ENCODE peak calls at places on chromosomes 6 and 20, in six cellular contexts. J is HCT116, U is endothelial cell of umbilical vein, X is prostate gland, M is body of pancreas, C is sigmoid colon. T is an unnamed sample.

GRCh38 chr6:130033999-130034814 is 15.8 kb downstream of the L3MBTL3 start:
- DNase-seq in M (no peak), X (no peak), C (no peak), J (peak; percentile 79), U (peak; percentile 58), T (peak; percentile 53)

GRCh38 chr6:12516070-12516469 is 200.5 kb upstream of the PHACTR1 start:
- DNase-seq in M (no peak), J (no peak), U (no peak), C (no peak), X (no peak), T (no peak)

GRCh38 chr6:142695016-142695415 is 250.0 kb downstream of the HIVEP2 start:
- DNase-seq in M (no peak), C (no peak), U (no peak), X (no peak), J (no peak), T (peak; percentile 83)

GRCh38 chr6:42726026-42726425 is 3.6 kb upstream of the PRPH2 start:
- DNase-seq in M (no peak), C (no peak), U (no peak), X (no peak), J (no peak), T (no peak)

GRCh38 chr6:99836471-99836870 is 157.6 kb downstream of the MCHR2 start:
- DNase-seq in X (no peak), J (no peak), M (no peak), U (no peak), C (no peak), T (no peak)

GRCh38 chr6:36025932-36026327 is 1.5 kb upstream of the SLC26A8 start:
- DNase-seq in U (no peak), J (no peak), M (no peak), C (no peak), X (no peak), T (no peak)

GRCh38 chr20:60389441-60389840 is 431.2 kb downstream of the CDH26 start:
- DNase-seq in M (no peak), X (no peak), C (no peak), U (no peak), J (no peak), T (no peak)

GRCh38 chr6:32074996-32075532 is 34.1 kb downstream of the TNXB start:
- DNase-seq in J (no peak), M (no peak), C (no peak), U (no peak), X (no peak), T (no peak)

GRCh38 chr6:36187446-36187845 is 9.1 kb upstream of the BRPF3 start:
- DNase-seq in U (peak; percentile 10), X (no peak), J (no peak), M (no peak), C (no peak), T (no peak)

GRCh38 chr6:138678168-138678567 is 95.4 kb upstream of the CCDC28A start:
- DNase-seq in J (no peak), C (no peak), U (no peak), X (no peak), M (no peak), T (no peak)

GRCh38 chr20:24996449-24997195 is 4.1 kb upstream of the APMAP start:
- DNase-seq in M (peak; percentile 2), U (no peak), C (peak; percentile 44), X (no peak), J (no peak), T (no peak)

GRCh38 chr6:5481024-5481423 is 219.7 kb downstream of the FARS2 start:
- DNase-seq in X (no peak), C (no peak), M (peak; percentile 12), U (no peak), J (no peak), T (no peak)

GRCh38 chr6:41502607-41503434 is 43.4 kb upstream of the FOXP4 start:
- DNase-seq in X (no peak), C (peak; percentile 71), M (no peak), U (no peak), J (no peak), T (peak; percentile 59)

GRCh38 chr6:132812756-132813172 is 1.6 kb upstream of the RPS12 start:
- DNase-seq in X (no peak), M (peak; percentile 17), C (no peak), J (no peak), U (no peak), T (no peak)

GRCh38 chr6:7590918-7591302 is 912 bp downstream of the SNRNP48 start:
- DNase-seq in M (peak; percentile 55), U (peak; percentile 22), J (no peak), X (no peak), C (no peak), T (no peak)

GRCh38 chr20:40279390-40279789 is 409.6 kb downstream of the MAFB start:
- DNase-seq in X (no peak), C (peak; percentile 78), J (no peak), U (peak; percentile 59), M (no peak), T (no peak)

GRCh38 chr6:7150381-7151064 is 42.8 kb downstream of the RREB1 start:
- DNase-seq in U (no peak), C (no peak), J (no peak), X (no peak), M (peak; percentile 45), T (no peak)

GRCh38 chr6:95133578-95133977 is 443.8 kb upstream of the MANEA start:
- DNase-seq in J (peak; percentile 16), M (no peak), C (no peak), U (no peak), X (no peak), T (no peak)

GRCh38 chr6:14975124-14975815 is 270.6 kb upstream of the JARID2 start:
- DNase-seq in U (no peak), X (no peak), M (no peak), J (no peak), C (no peak), T (no peak)

GRCh38 chr6:126907312-126907711 is 211.2 kb upstream of the RSPO3 start:
- DNase-seq in C (no peak), U (no peak), J (no peak), X (no peak), M (no peak), T (no peak)

GRCh38 chr6:162698440-162698839 is 29.1 kb downstream of the PRKN start:
- DNase-seq in J (no peak), X (no peak), C (no peak), U (no peak), M (no peak), T (no peak)

GRCh38 chr6:136593748-136594490 is 43.7 kb upstream of the MAP7 start:
- DNase-seq in X (no peak), C (no peak), U (peak; percentile 97), M (peak; percentile 20), J (peak; percentile 16), T (no peak)

GRCh38 chr6:26270121-26270861 is 94.7 kb upstream of the BTN3A2 start:
- DNase-seq in M (no peak), U (no peak), C (no peak), X (no peak), J (no peak), T (no peak)

GRCh38 chr6:169880516-169880915 is 129.1 kb downstream of the ERMARD start:
- DNase-seq in C (no peak), M (no peak), X (no peak), U (no peak), J (no peak), T (peak; percentile 3)

GRCh38 chr6:7042056-7042653 is 65.6 kb upstream of the RREB1 start:
- DNase-seq in U (peak; percentile 78), M (peak; percentile 23), C (no peak), J (no peak), X (peak; percentile 59), T (no peak)

GRCh38 chr6:160071805-160072687 is 49.6 kb upstream of the SLC22A1 start:
- DNase-seq in U (no peak), M (no peak), C (no peak), X (no peak), J (no peak), T (no peak)

GRCh38 chr6:92893741-92894140 is 525.6 kb downstream of the EPHA7 start:
- DNase-seq in M (no peak), J (no peak), X (no peak), U (no peak), C (no peak), T (no peak)

GRCh38 chr6:79570802-79571367 is 33.7 kb upstream of the LCA5 start:
- DNase-seq in C (no peak), M (no peak), J (no peak), X (peak; percentile 16), U (peak; percentile 74), T (no peak)

GRCh38 chr20:23995905-23996666 is 7.5 kb upstream of the GGTLC1 start:
- DNase-seq in C (no peak), M (peak; percentile 68), X (peak; percentile 43), U (peak; percentile 24), J (peak; percentile 7), T (peak; percentile 51)

GRCh38 chr6:132131777-132132176 is 180.6 kb upstream of the CCN2 start:
- DNase-seq in C (no peak), X (no peak), U (peak; percentile 99), J (peak; percentile 8), M (peak; percentile 8), T (peak; percentile 11)

GRCh38 chr6:144186817-144187625 is 36.7 kb downstream of the STX11 start:
- DNase-seq in J (no peak), U (no peak), M (no peak), C (no peak), X (no peak), T (no peak)
- H3K4me1 ChIP-seq in J (no peaks in the 10 kb centered on the region), U (peaks cover 14% of the 10 kb centered on the region), M (no peaks in the 10 kb centered on the region), C (peaks cover 11% of the 10 kb centered on the region), X (no peaks in the 10 kb centered on the region), T (no peaks in the 10 kb centered on the region)

GRCh38 chr20:34560614-34561013 is 2.1 kb downstream of the MAP1LC3A start:
- DNase-seq in M (no peak), C (no peak), J (no peak), X (no peak), U (no peak), T (no peak)

GRCh38 chr20:34558320-34559202 is at the start of gene MAP1LC3A:
- DNase-seq in M (peak; percentile 94), X (peak; percentile 97), C (peak; percentile 99), J (no peak), U (peak; percentile 93), T (peak; percentile 98)

GRCh38 chr20:34559311-34560140 is 1.0 kb downstream of the MAP1LC3A start:
- DNase-seq in J (no peak), U (no peak), C (peak; percentile 77), M (peak; percentile 32), X (no peak), T (peak; percentile 53)

GRCh38 chr20:34560141-34560523 is 1.6 kb downstream of the MAP1LC3A start:
- DNase-seq in C (no peak), M (peak; percentile 29), J (no peak), U (no peak), X (no peak), T (peak; percentile 55)

GRCh38 chr20:34557936-34558319 is 590 bp upstream of the MAP1LC3A start:
- DNase-seq in M (no peak), X (no peak), J (no peak), C (no peak), U (no peak), T (no peak)
- H3K27ac ChIP-seq in M (peak overlapping the region; percentile 93), X (peak overlapping the region; percentile 97), J (no peak overlapping the region), C (peak overlapping the region; percentile 94), U (peak overlapping the region; percentile 51), T (peak overlapping the region; percentile 91)

DNA sequence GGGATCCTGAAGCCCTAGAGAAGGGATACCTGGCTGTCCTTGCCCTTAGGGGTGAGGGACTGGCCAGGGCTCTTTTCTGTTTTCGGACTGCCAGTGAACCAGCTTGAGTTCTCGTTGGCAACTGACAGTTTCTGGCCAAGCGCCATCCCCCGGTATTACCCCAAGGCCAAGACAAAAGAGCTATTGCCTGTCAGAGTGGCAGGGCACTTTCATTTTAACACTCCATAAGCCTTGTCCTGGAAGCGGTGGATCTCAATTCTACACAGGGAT is 967 bp upstream of the CPXM1 start:
- DNase-seq in X (no peak), J (no peak), U (no peak), M (peak; percentile 60), C (no peak), T (no peak)
- TF ChIP-seq POLR2A in X (no peak), J (no peak), U (no peak), M (no peak), C (no peak), T (no peak)

GRCh38 chr20:57448764-57449354 is 57.7 kb downstream of the RBM38 start:
- DNase-seq in M (no peak), J (no peak), C (no peak), X (no peak), U (no peak), T (no peak)
- H3K4me1 ChIP-seq in M (no peaks in the 10 kb centered on the region), J (peaks cover 11% of the 10 kb centered on the region), C (peaks cover 61% of the 10 kb centered on the region), X (peaks cover 9% of the 10 kb centered on the region), U (no peaks in the 10 kb centered on the region), T (peaks cover 4% of the 10 kb centered on the region)